ENCODE peak calls at places on chromosomes 5 and 9, in seven cellular contexts. A, I, P, G, K, Y and L are unnamed samples. For H3K4me1, the result is how much of the 10 kb centered on the place peaks cover.

GRCh38 chr9:37032713-37033112 is 1.4 kb downstream of the PAX5 start:
- DNase-seq in G (no peak), I (no peak), P (no peak), A (no peak), K (no peak), Y (no peak), L (no peak)

GRCh38 chr5:33433303-33434255 is 7.2 kb upstream of the TARS1 start:
- DNase-seq in G (no peak), P (no peak), A (no peak), Y (no peak), I (peak), K (no peak), L (no peak)

GRCh38 chr9:130331573-130331972 is 66.0 kb downstream of the HMCN2 start:
- DNase-seq in A (no peak), P (no peak), K (peak), G (peak), Y (no peak), I (peak), L (no peak)

GRCh38 chr9:133429641-133430161 is 7.5 kb downstream of the ADAMTS13 start:
- DNase-seq in Y (peak), A (no peak), P (peak), I (peak), G (no peak), K (peak), L (no peak)

GRCh38 chr9:92608221-92609141 is 61.5 kb downstream of the IPPK start:
- DNase-seq in I (no peak), K (no peak), A (no peak), P (no peak), G (no peak), Y (no peak), L (peak)

GRCh38 chr5:65262590-65263189 is 219.0 kb downstream of the ADAMTS6 start:
- DNase-seq in A (no peak), K (no peak), G (no peak), P (no peak), I (no peak), Y (peak), L (no peak)

GRCh38 chr9:37324261-37324683 is 98.2 kb upstream of the GRHPR start:
- DNase-seq in P (no peak), I (no peak), A (no peak), Y (no peak), G (no peak), K (no peak), L (no peak)

GRCh38 chr5:2640717-2641116 is 110.8 kb downstream of the IRX2 start:
- DNase-seq in I (no peak), A (no peak), P (no peak), Y (no peak), G (no peak), K (no peak), L (no peak)

GRCh38 chr5:167208911-167209310 is 1082.5 kb upstream of the WWC1 start:
- DNase-seq in I (no peak), K (no peak), A (no peak), Y (peak), P (no peak), G (no peak), L (no peak)

GRCh38 chr5:120014535-120014934 is 385.2 kb downstream of the FAM170A start:
- DNase-seq in K (no peak), P (no peak), G (no peak), I (no peak), A (no peak), Y (no peak), L (no peak)

GRCh38 chr5:60727032-60727431 is 27.1 kb upstream of the DEPDC1B start:
- DNase-seq in G (no peak), I (no peak), P (no peak), K (no peak), A (no peak), Y (no peak), L (no peak)

GRCh38 chr5:81513982-81514381 is 120.0 kb upstream of the ACOT12 start:
- DNase-seq in Y (peak), P (no peak), I (no peak), K (no peak), A (no peak), G (no peak), L (no peak)

GRCh38 chr9:81183763-81184162 is 505.6 kb downstream of the TLE1 start:
- DNase-seq in P (no peak), K (no peak), Y (no peak), A (no peak), G (no peak), I (no peak), L (no peak)

GRCh38 chr5:107671742-107672211 is 1.0 kb upstream of the EFNA5 start:
- DNase-seq in P (no peak), Y (peak), I (peak), K (no peak), A (peak), G (no peak), L (no peak)

GRCh38 chr9:113548221-113549041 is 84.9 kb downstream of the RGS3 start:
- DNase-seq in K (peak), A (no peak), Y (peak), G (no peak), P (no peak), I (peak), L (peak)

GRCh38 chr5:159880676-159881075 is 35.6 kb upstream of the ADRA1B start:
- DNase-seq in P (no peak), K (no peak), I (no peak), A (no peak), Y (no peak), G (no peak), L (no peak)

GRCh38 chr5:153719324-153719723 is 228.9 kb downstream of the GRIA1 start:
- DNase-seq in P (no peak), Y (no peak), G (no peak), A (no peak), I (no peak), K (no peak), L (no peak)

GRCh38 chr9:25677301-25678146 is 720 bp downstream of the TUSC1 start:
- DNase-seq in G (peak), A (no peak), Y (peak), I (peak), K (peak), P (peak), L (peak)

GRCh38 chr9:132744881-132745761 is 74.9 kb downstream of the GTF3C4 start:
- DNase-seq in P (no peak), Y (peak), G (no peak), I (no peak), A (no peak), K (no peak), L (no peak)

GRCh38 chr9:112711050-112711689 is 6.7 kb downstream of the INIP start:
- DNase-seq in A (no peak), P (no peak), G (no peak), I (no peak), Y (peak), K (no peak), L (no peak)

GRCh38 chr5:71586941-71587708 is at the start of gene MCCC2:
- DNase-seq in K (peak), G (peak), I (peak), A (peak), P (peak), Y (peak), L (peak)
- TF ChIP-seq POLR2A in K (no peak), G (peak), I (peak), A (peak), P (peak), Y (peak), L (peak)

GRCh38 chr5:62309107-62309506 is 3.1 kb downstream of the KIF2A start:
- DNase-seq in Y (no peak), K (no peak), I (no peak), A (no peak), G (no peak), P (no peak), L (no peak)
- H3K4me1 ChIP-seq in Y (under half), K (under half), I (under half), A (under half), G (under half), P (under half), L (under half)

DNA sequence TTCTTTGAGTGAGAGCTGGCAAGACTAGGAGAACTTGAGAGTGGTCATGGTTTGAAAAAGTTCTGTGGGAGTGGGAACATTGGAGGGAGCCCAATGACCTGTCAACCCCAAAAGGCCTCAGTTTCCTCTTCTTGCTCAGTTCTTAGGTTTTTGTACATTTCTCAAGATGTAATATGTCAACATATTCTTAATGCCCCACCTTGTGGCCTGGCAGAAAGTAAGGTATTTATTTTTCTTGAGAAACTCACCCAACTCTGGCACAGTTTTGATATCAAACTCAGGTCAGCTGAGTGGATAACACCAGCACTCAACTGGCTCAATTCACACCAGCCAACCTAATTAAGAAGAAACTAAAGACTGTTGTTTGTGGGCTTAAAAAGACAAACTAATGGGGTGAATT is 123.0 kb upstream of the SLC27A6 start:
- DNase-seq in P (no peak), A (no peak), Y (peak), G (no peak), I (no peak), K (no peak), L (no peak)
- TF ChIP-seq CTCF in P (no peak), A (no peak), Y (no peak), G (no peak), I (no peak), K (no peak), L (no peak)

GRCh38 chr5:78294250-78295034 is at the start of gene AP3B1:
- DNase-seq in P (peak), A (peak), Y (peak), G (peak), K (peak), I (peak), L (peak)
- TF ChIP-seq POLR2A in P (peak), A (peak), Y (peak), G (peak), K (peak), I (peak), L (peak)